ENCODE peak calls at places on chromosomes 6 and 20, in five cellular contexts. E, O, I, H and V are unnamed samples.
A peak's percentile ranks its signal among the peaks of the same experiment; 100 is the strongest.

GRCh38 chr20:2403291-2404052 is 22.8 kb downstream of the TGM6 start:
- DNase-seq in E (no peak), O (no peak), I (no peak), H (no peak), V (no peak)

GRCh38 chr6:164133095-164133494 is 718.6 kb downstream of the QKI start:
- DNase-seq in E (no peak), O (no peak), I (no peak), H (no peak), V (no peak)

GRCh38 chr20:61797200-61797599 is 268.5 kb downstream of the TAF4 start:
- DNase-seq in E (no peak), O (no peak), I (no peak), H (no peak), V (no peak)

GRCh38 chr20:5973172-5973571 is 22.7 kb downstream of the MCM8 start:
- DNase-seq in E (no peak), O (no peak), I (no peak), H (no peak), V (no peak)

GRCh38 chr6:47485491-47486135 is 8.0 kb downstream of the CD2AP start:
- DNase-seq in E (no peak), O (no peak), I (no peak), H (no peak), V (no peak)

GRCh38 chr20:49340161-49340966 is 62.5 kb upstream of the ZNFX1 start:
- DNase-seq in E (peak; percentile 48), O (no peak), I (no peak), H (no peak), V (no peak)

GRCh38 chr20:48725589-48725991 is 102.2 kb downstream of the PREX1 start:
- DNase-seq in E (no peak), O (peak; percentile 42), I (no peak), H (no peak), V (no peak)

GRCh38 chr20:49859011-49859410 is 46.4 kb downstream of the SLC9A8 start:
- DNase-seq in E (no peak), O (no peak), I (no peak), H (no peak), V (no peak)

GRCh38 chr6:24581084-24581669 is 64.8 kb downstream of the KIAA0319 start:
- DNase-seq in E (peak; percentile 56), O (peak; percentile 24), I (peak; percentile 56), H (peak; percentile 78), V (peak; percentile 78)